ENCODE peak calls at places on chromosomes 12 and 14, in five cellular contexts. F is NB4, J is GM12865, E is dorsolateral prefrontal cortex, B is sigmoid colon. P is an unnamed sample.

GRCh38 chr12:113475451-113476085 is 3.9 kb upstream of the LHX5 start:
- DNase-seq in F (no peak), J (no peak), E (no peak), B (no peak), P (no peak)

GRCh38 chr14:69877492-69877891 is 1.7 kb upstream of the SMOC1 start:
- DNase-seq in F (peak), J (peak), E (no peak), B (no peak), P (no peak)

GRCh38 chr14:61489002-61489401 is 167.6 kb downstream of the PRKCH start:
- DNase-seq in F (no peak), J (no peak), E (no peak), B (no peak), P (no peak)

GRCh38 chr14:105414456-105415371 is 4.9 kb upstream of the MTA1 start:
- DNase-seq in F (peak), J (peak), E (peak), B (peak), P (no peak)

GRCh38 chr12:89080797-89081470 is 271.4 kb downstream of the DUSP6 start:
- DNase-seq in F (no peak), J (no peak), E (no peak), B (no peak), P (no peak)

GRCh38 chr12:58341791-58342190 is 400.4 kb downstream of the ATP23 start:
- DNase-seq in F (no peak), J (no peak), E (no peak), B (no peak), P (no peak)

GRCh38 chr12:108804361-108804949 is 52.9 kb downstream of the SSH1 start:
- DNase-seq in F (no peak), J (no peak), E (peak), B (peak), P (no peak)

GRCh38 chr12:47864646-47865235 is 40.1 kb downstream of the VDR start:
- DNase-seq in F (no peak), J (no peak), E (no peak), B (no peak), P (no peak)

GRCh38 chr14:100656996-100657395 is 69.7 kb upstream of the DLK1 start:
- DNase-seq in F (no peak), J (no peak), E (no peak), B (no peak), P (no peak)

GRCh38 chr12:21248679-21249078 is 86.0 kb downstream of the SLCO1A2 start:
- DNase-seq in F (peak), J (peak), E (no peak), B (no peak), P (no peak)

GRCh38 chr12:75081305-75081704 is 128.3 kb downstream of the KCNC2 start:
- DNase-seq in F (no peak), J (no peak), E (no peak), B (no peak), P (no peak)

GRCh38 chr14:91879196-91879595 is 11.9 kb upstream of the TC2N start:
- DNase-seq in F (no peak), J (no peak), E (no peak), B (no peak), P (no peak)

GRCh38 chr12:71125515-71125914 is 32.3 kb downstream of the TSPAN8 start:
- DNase-seq in F (no peak), J (no peak), E (no peak), B (no peak), P (no peak)
- TF ChIP-seq CTCF in F (no peak), J (no peak), E (no peak), B (no peak), P (no peak)

DNA sequence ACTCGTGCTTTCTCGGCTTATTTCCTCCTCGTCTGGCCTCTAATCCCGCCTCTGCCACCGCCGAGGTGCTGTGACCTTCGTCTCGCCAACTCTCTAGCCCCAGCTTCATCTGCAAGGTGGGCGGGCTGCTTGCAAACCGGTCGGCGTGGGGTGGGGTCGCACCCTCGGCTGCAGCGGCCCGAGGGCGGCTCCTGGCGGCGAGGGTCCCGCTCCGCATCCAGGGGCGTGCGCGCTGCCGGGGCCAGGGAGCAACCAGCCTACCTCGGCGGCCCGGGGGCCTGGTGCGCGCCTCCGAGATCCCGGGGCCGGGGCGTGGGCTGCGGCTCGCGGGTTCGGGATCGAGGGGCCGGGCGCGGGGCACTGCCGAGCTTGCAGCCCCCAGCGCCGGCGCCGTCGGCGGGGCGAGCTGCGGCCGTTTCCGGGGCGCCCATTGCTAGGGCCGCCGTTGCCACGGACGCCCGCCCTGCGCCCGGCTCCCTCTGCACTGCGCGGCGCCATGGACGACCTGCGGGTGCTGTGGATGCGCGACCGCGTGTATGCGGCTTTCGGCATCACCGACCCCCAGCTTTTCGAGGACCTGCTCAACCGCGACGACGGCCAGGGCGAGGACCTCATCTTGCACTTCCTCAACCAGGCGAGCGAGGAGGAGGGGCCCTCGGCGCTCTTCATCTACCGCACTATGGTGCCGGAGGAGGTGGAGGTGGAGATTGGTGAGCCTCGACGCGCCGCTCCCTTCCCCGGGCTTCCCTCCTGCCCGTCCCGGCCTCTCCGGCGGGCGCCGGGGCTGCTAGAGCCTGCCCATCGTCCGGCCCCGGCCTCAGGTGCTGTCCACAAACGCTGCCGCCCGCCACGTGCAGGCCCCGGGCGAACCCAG is at the start of gene DNAH10:
- DNase-seq in F (peak), J (peak), E (no peak), B (peak), P (no peak)
- TF ChIP-seq CTCF in F (no peak), J (peak), E (no peak), B (no peak), P (no peak)

DNA sequence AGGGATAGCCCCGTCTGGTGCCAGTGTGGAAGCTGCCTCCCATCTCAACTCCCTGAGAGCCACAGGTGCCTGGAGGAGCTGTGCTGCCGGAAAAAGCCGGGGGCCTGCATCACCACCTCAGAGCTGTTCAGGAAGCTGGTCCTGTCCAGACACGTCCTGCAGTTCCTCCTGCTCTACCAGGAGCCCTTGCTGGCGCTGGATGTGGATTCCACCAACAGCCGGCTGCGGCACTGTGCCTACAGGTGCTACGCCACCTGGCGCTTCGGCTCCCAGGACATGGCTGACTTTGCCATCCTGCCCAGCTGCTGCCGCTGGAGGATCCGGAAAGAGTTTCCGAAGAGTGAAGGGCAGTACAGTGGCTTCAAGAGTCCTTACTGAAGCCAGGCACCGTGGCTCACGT is 25.5 kb upstream of the P2RX4 start:
- DNase-seq in F (no peak), J (no peak), E (no peak), B (no peak), P (no peak)
- TF ChIP-seq CTCF in F (no peak), J (no peak), E (no peak), B (no peak), P (no peak)

GRCh38 chr12:56103823-56104108 is 593 bp upstream of the PA2G4 start:
- DNase-seq in F (no peak), J (no peak), E (no peak), B (no peak), P (no peak)

GRCh38 chr12:56102683-56103065 is 1.7 kb upstream of the PA2G4 start:
- DNase-seq in F (no peak), J (no peak), E (no peak), B (no peak), P (no peak)

GRCh38 chr12:56104109-56104814 is at the start of gene PA2G4:
- DNase-seq in F (peak), J (peak), E (peak), B (peak), P (peak)

GRCh38 chr12:56104815-56105476 is 587 bp downstream of the PA2G4 start:
- DNase-seq in F (peak), J (peak), E (no peak), B (no peak), P (no peak)

GRCh38 chr12:56103066-56103711 is 1.2 kb upstream of the PA2G4 start:
- DNase-seq in F (no peak), J (no peak), E (no peak), B (no peak), P (no peak)
- TF ChIP-seq CTCF in F (no peak), J (no peak), E (no peak), B (no peak), P (no peak)

P was measured in CD14-positive monocyte.